ENCODE peak calls at places on chromosomes 7 and 10, in six cellular contexts. I, T, Y, L, M and J are unnamed samples.

GRCh38 chr7:27921081-27921836 is 181.3 kb downstream of the TAX1BP1 start:
- DNase-seq in T (peak; percentile 94), L (peak; percentile 76), Y (peak; percentile 61), I (peak; percentile 71), M (peak; percentile 70), J (peak; percentile 85)

GRCh38 chr7:24325708-24326107 is 41.7 kb downstream of the NPY start:
- DNase-seq in Y (no peak), L (no peak), T (no peak), M (no peak), I (no peak), J (no peak)

GRCh38 chr10:98242823-98243222 is 25.2 kb downstream of the LOXL4 start:
- DNase-seq in T (peak; percentile 36), Y (no peak), M (no peak), L (no peak), I (no peak), J (no peak)

GRCh38 chr10:22230331-22230833 is 12.6 kb upstream of the EBLN1 start:
- DNase-seq in Y (peak; percentile 25), T (peak; percentile 58), L (no peak), I (no peak), M (no peak), J (no peak)

GRCh38 chr7:116211006-116211912 is 920 bp downstream of the TES start:
- DNase-seq in M (no peak), I (peak; percentile 84), T (peak; percentile 89), Y (peak; percentile 89), L (no peak), J (no peak)

GRCh38 chr10:79374312-79375191 is 27.3 kb downstream of the PPIF start:
- DNase-seq in I (no peak), L (peak; percentile 45), T (peak; percentile 71), Y (peak; percentile 86), M (peak; percentile 75), J (peak; percentile 40)

GRCh38 chr10:44389556-44389955 is 4.7 kb upstream of the CXCL12 start:
- DNase-seq in M (no peak), Y (no peak), I (no peak), T (no peak), L (no peak), J (no peak)

GRCh38 chr10:126905776-126906703 is 812 bp downstream of the DOCK1 start:
- DNase-seq in L (no peak), T (peak; percentile 41), Y (peak; percentile 46), M (no peak), I (no peak), J (no peak)

GRCh38 chr10:83075395-83076072 is 1063.8 kb upstream of the GHITM start:
- DNase-seq in T (no peak), I (no peak), Y (no peak), L (no peak), M (peak; percentile 46), J (no peak)

GRCh38 chr10:30980951-30981616 is 50.6 kb downstream of the ZNF438 start:
- DNase-seq in T (peak; percentile 58), Y (peak; percentile 81), I (no peak), L (no peak), M (no peak), J (no peak)

GRCh38 chr7:151839511-151839921 is 37.4 kb downstream of the PRKAG2 start:
- DNase-seq in Y (no peak), L (no peak), M (no peak), I (no peak), T (no peak), J (no peak)

GRCh38 chr10:62632071-62632809 is 172.3 kb upstream of the ADO start:
- DNase-seq in I (no peak), L (no peak), Y (no peak), M (no peak), T (peak; percentile 27), J (no peak)

GRCh38 chr10:125824736-125825135 is 1.4 kb downstream of the BCCIP start:
- DNase-seq in I (no peak), M (no peak), T (no peak), Y (no peak), L (no peak), J (no peak)

GRCh38 chr10:100729877-100730738 is 15.3 kb upstream of the PAX2 start:
- DNase-seq in L (no peak), I (no peak), M (no peak), Y (no peak), T (no peak), J (no peak)

GRCh38 chr10:74137992-74138391 is 12.6 kb downstream of the AP3M1 start:
- DNase-seq in T (no peak), M (no peak), L (no peak), Y (no peak), I (no peak), J (no peak)

GRCh38 chr7:77537136-77537594 is at the start of gene PTPN12:
- DNase-seq in M (peak; percentile 83), T (no peak), L (no peak), I (no peak), Y (no peak), J (no peak)

GRCh38 chr7:77536413-77537135 is 521 bp upstream of the PTPN12 start:
- DNase-seq in I (peak; percentile 49), Y (peak; percentile 98), M (peak; percentile 99), T (peak; percentile 96), L (peak; percentile 87), J (peak; percentile 92)

GRCh38 chr7:77538908-77539212 is 1.8 kb downstream of the PTPN12 start:
- DNase-seq in L (no peak), Y (no peak), M (no peak), T (no peak), I (no peak), J (no peak)

GRCh38 chr7:77538186-77538907 is 1.3 kb downstream of the PTPN12 start:
- DNase-seq in Y (peak; percentile 86), T (peak; percentile 97), M (peak; percentile 79), L (peak; percentile 71), I (peak; percentile 26), J (peak; percentile 77)

DNA sequence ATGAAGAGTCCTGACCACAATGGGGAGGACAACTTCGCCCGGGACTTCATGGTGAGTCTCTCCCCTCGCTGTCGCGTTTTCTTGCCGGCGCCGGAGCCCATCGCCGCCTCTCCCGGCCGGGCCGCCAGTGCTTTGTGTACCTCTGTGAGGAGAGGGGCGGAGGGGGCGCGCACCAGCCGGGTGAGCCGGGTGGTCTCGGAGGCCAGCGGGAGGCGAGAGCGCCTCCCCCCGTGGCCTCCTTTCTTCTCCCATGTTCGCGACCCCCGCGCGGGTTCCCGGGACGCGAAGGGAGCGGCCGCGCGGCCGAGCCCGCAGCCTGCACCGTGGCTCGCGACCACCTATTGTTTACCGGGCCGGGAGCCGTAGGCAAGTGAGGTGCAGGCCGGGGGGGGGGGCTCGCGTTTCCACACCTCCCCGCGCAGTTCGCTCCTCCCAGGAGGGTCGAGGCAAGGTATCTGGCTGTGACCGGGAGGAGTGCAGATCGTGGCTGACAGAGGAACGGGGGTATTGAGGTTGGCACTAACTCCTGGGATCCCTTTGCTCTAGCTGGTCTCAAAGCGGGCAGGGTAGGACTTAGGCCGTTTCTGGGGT is 595 bp downstream of the PTPN12 start:
- DNase-seq in T (no peak), L (no peak), M (peak; percentile 57), Y (peak; percentile 47), I (no peak), J (no peak)
- TF ChIP-seq CTCF in T (no peak), L (no peak), M (no peak), Y (no peak), I (no peak), J (no peak)

GRCh38 chr10:69361303-69361614 is 55.5 kb downstream of the TACR2 start:
- DNase-seq in Y (peak; percentile 91), M (no peak), I (no peak), T (no peak), L (no peak), J (no peak)

GRCh38 chr10:69359089-69360025 is 57.4 kb downstream of the TACR2 start:
- DNase-seq in T (peak; percentile 89), M (no peak), Y (no peak), I (no peak), L (no peak), J (no peak)

GRCh38 chr10:69356187-69356586 is 60.5 kb downstream of the TACR2 start:
- DNase-seq in M (no peak), L (no peak), I (no peak), Y (no peak), T (no peak), J (no peak)

GRCh38 chr10:69360485-69361302 is 56.0 kb downstream of the TACR2 start:
- DNase-seq in Y (peak; percentile 91), I (peak; percentile 44), T (peak; percentile 95), L (peak; percentile 72), M (no peak), J (peak; percentile 59)

DNA sequence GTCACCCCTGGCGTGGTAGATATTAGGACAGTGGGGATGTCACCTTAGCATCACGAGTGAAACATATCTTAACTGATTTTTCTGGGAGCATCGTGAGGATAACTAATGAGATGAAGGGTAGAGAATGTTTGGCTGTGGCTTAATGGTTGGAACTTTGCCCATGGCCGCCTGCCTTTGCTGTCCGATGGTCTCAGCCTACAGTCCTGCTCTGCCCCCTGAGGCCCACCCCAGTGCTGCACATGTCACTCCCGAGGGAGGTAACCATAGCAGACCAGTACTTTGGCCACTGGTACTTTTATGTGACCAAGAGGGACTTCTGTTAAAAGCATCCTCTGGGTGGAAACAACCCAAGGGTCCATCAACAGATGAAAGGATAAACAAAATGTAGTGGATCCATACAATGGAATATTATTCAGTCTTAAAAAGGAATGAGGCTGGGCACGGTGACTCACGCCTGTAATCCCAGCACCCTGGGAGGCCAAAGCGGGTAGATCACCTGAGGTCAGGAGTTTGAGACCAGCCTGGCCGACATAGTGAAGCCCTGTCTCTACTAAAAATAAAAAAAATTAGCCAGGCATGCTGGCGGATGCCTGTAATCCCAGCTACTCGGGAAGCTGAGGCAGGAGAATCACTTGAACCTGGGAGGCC is 58.4 kb downstream of the TACR2 start:
- DNase-seq in T (no peak), M (no peak), L (no peak), I (no peak), Y (no peak), J (no peak)
- TF ChIP-seq CTCF in T (no peak), M (peak; percentile 11), L (no peak), I (no peak), Y (no peak), J (no peak)

GRCh38 chr10:34731213-34731612 is 83.9 kb downstream of the PARD3 start:
- DNase-seq in T (no peak), I (no peak), M (no peak), L (no peak), Y (no peak), J (no peak)

GRCh38 chr10:34730726-34731125 is 84.4 kb downstream of the PARD3 start:
- DNase-seq in Y (no peak), T (no peak), I (no peak), M (no peak), L (no peak), J (no peak)

GRCh38 chr10:34734918-34735317 is 80.2 kb downstream of the PARD3 start:
- DNase-seq in Y (no peak), T (no peak), I (no peak), M (no peak), L (no peak), J (no peak)

GRCh38 chr10:34731885-34732701 is 83.0 kb downstream of the PARD3 start:
- DNase-seq in L (no peak), I (no peak), T (peak; percentile 56), Y (peak; percentile 48), M (no peak), J (no peak)

DNA sequence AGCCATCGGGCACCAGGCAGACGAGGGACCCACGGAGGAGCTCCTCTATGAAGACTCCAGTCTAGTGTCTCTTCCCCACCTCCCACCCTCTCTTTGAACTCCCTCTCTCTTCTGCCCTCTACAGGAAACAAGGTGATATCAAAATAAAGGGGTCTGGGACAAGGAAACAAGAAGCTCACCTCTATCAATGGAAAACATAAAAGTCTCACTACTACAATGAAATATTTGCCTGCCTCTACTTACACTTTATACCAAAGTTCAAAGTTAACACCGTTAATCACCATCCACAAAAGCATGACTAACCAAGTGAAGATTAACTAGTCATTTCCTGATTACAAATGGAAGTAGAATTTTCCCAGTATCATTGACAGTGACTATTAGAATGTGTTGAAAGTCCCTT is 82.2 kb downstream of the PARD3 start:
- DNase-seq in T (peak; percentile 27), Y (no peak), M (peak; percentile 16), L (no peak), I (no peak), J (no peak)
- TF ChIP-seq CTCF in T (peak; percentile 34), Y (no peak), M (peak; percentile 50), L (peak; percentile 32), I (no peak), J (peak; percentile 4)

GRCh38 chr10:112160834-112161233 is 22.7 kb downstream of the GPAM start:
- DNase-seq in I (no peak), L (no peak), T (no peak), Y (no peak), M (no peak), J (no peak)
- TF ChIP-seq CTCF in I (no peak), L (no peak), T (no peak), Y (no peak), M (no peak), J (no peak)